ENCODE peak calls at places on chromosomes 2 and 18, in four cellular contexts. I is activated naive CD4-positive, alpha-beta T cell; A is RCC 7860; S is H54. Q is an unnamed sample.

GRCh38 chr2:42797281-42797680 is 4.9 kb upstream of the HAAO start:
- DNase-seq in I (no peak), A (no peak), S (no peak), Q (no peak)

GRCh38 chr18:2970762-2971659 is 41.9 kb downstream of the LPIN2 start:
- DNase-seq in S (no peak), I (no peak), A (no peak), Q (no peak)

GRCh38 chr2:73969356-73969755 is 15.4 kb upstream of the TET3 start:
- DNase-seq in I (no peak), S (no peak), A (no peak), Q (no peak)

GRCh38 chr18:35106013-35106844 is 65.0 kb downstream of the MAPRE2 start:
- DNase-seq in A (no peak), S (no peak), I (no peak), Q (no peak)

GRCh38 chr2:72027426-72028161 is 120.1 kb downstream of the CYP26B1 start:
- DNase-seq in A (peak; percentile 37), I (no peak), S (no peak), Q (peak; percentile 33)

GRCh38 chr2:189254268-189254883 is 74.8 kb upstream of the COL5A2 start:
- DNase-seq in S (no peak), I (no peak), A (no peak), Q (no peak)

GRCh38 chr2:231605607-231606091 is 13.0 kb downstream of the TEX44 start:
- DNase-seq in S (no peak), I (no peak), A (no peak), Q (no peak)

GRCh38 chr2:9809064-9809356 is 34.3 kb upstream of the TAF1B start:
- DNase-seq in S (no peak), I (no peak), A (no peak), Q (no peak)

Q was measured in H9.